ENCODE peak calls at places on chromosome 5, in four cellular contexts. H is HAP-1, F is stomach, W is tibial artery. Q is an unnamed sample. For H3K27me3, the result is how much of the 10 kb centered on the place peaks cover.

GRCh38 chr5:113524927-113525326 is 11.4 kb downstream of the YTHDC2 start:
- DNase-seq in W (no peak), F (no peak), H (no peak), Q (no peak)

GRCh38 chr5:124136609-124137008 is 609.8 kb downstream of the ZNF608 start:
- DNase-seq in H (no peak), W (no peak), F (no peak), Q (no peak)

GRCh38 chr5:67094476-67095300 is 101.9 kb downstream of the CD180 start:
- DNase-seq in F (no peak), H (no peak), W (peak), Q (peak)

GRCh38 chr5:38078161-38078560 is 180.2 kb upstream of the EGFLAM start:
- DNase-seq in F (no peak), W (no peak), H (no peak), Q (no peak)

GRCh38 chr5:82348749-82349148 is 70.6 kb upstream of the RPS23 start:
- DNase-seq in W (peak), F (no peak), H (no peak), Q (no peak)

GRCh38 chr5:94778299-94778698 is 159.8 kb downstream of the SLF1 start:
- DNase-seq in F (no peak), W (no peak), H (peak), Q (no peak)

GRCh38 chr5:134577022-134577795 is 51.7 kb downstream of the JADE2 start:
- DNase-seq in H (no peak), F (no peak), W (no peak), Q (no peak)

GRCh38 chr5:132257131-132258101 is at the start of gene PDLIM4:
- DNase-seq in F (no peak), H (peak), W (no peak), Q (peak)

GRCh38 chr5:56350595-56351170 is 117.6 kb upstream of the ANKRD55 start:
- DNase-seq in H (peak), W (peak), F (no peak), Q (peak)

GRCh38 chr5:122756263-122756911 is 18.5 kb upstream of the SNX2 start:
- DNase-seq in W (no peak), F (no peak), H (no peak), Q (no peak)

GRCh38 chr5:88836195-88836838 is 46.7 kb downstream of the MEF2C start:
- DNase-seq in H (no peak), F (no peak), W (no peak), Q (peak)

GRCh38 chr5:156942064-156942463 is 21.0 kb downstream of the TIMD4 start:
- DNase-seq in F (no peak), H (no peak), W (no peak), Q (no peak)

GRCh38 chr5:39702928-39703327 is 278.1 kb upstream of the DAB2 start:
- DNase-seq in W (no peak), F (no peak), H (no peak), Q (no peak)

GRCh38 chr5:107813559-107813958 is 142.8 kb upstream of the EFNA5 start:
- DNase-seq in H (no peak), W (no peak), F (no peak), Q (no peak)

GRCh38 chr5:15993334-15993733 is 186.3 kb downstream of the MARCHF11 start:
- DNase-seq in W (no peak), F (no peak), H (no peak), Q (no peak)

GRCh38 chr5:173314166-173314952 is 13.9 kb downstream of the STC2 start:
- DNase-seq in W (no peak), F (no peak), H (no peak), Q (no peak)

GRCh38 chr5:85249204-85249603 is 864.5 kb upstream of the EDIL3 start:
- DNase-seq in W (no peak), F (no peak), H (no peak), Q (no peak)

GRCh38 chr5:7857918-7858632 is 7.1 kb upstream of the CFAP90 start:
- DNase-seq in W (no peak), H (no peak), F (no peak), Q (no peak)

GRCh38 chr5:79236970-79237734 is 1.2 kb downstream of the JMY start:
- DNase-seq in W (peak), F (peak), H (peak), Q (peak)

GRCh38 chr5:55036477-55036876 is 12.4 kb downstream of the GZMK start:
- DNase-seq in W (no peak), F (no peak), H (no peak), Q (no peak)

GRCh38 chr5:74028406-74028805 is 402.4 kb downstream of the ARHGEF28 start:
- DNase-seq in W (no peak), F (no peak), H (no peak), Q (no peak)

GRCh38 chr5:141017943-141018342 is 33.2 kb upstream of the PCDHB1 start:
- DNase-seq in W (no peak), H (no peak), F (no peak), Q (no peak)

GRCh38 chr5:75639912-75640311 is 28.7 kb downstream of the ANKDD1B start:
- DNase-seq in W (no peak), H (no peak), F (no peak), Q (no peak)

GRCh38 chr5:122907238-122907637 is 61.8 kb downstream of the SNX24 start:
- DNase-seq in H (peak), W (no peak), F (no peak), Q (no peak)

GRCh38 chr5:160959804-160960203 is 107.8 kb upstream of the ATP10B start:
- DNase-seq in W (no peak), H (no peak), F (peak), Q (peak)

GRCh38 chr5:103674321-103674720 is 111.7 kb upstream of the NUDT12 start:
- DNase-seq in W (no peak), H (no peak), F (no peak), Q (no peak)

GRCh38 chr5:146048994-146049703 is 56.2 kb downstream of the PLAC8L1 start:
- DNase-seq in F (peak), H (peak), W (peak), Q (peak)

GRCh38 chr5:150155258-150156032 is at the start of gene PDGFRB:
- DNase-seq in H (peak), F (peak), W (peak), Q (peak)

GRCh38 chr5:172740483-172741205 is 30.4 kb downstream of the DUSP1 start:
- DNase-seq in H (no peak), F (no peak), W (peak), Q (peak)

GRCh38 chr5:10676224-10676623 is 84.8 kb downstream of the DAP start:
- DNase-seq in F (no peak), W (no peak), H (no peak), Q (no peak)

GRCh38 chr5:55577353-55578060 is 42.7 kb upstream of the PLPP1 start:
- DNase-seq in H (peak), F (no peak), W (peak), Q (no peak)

GRCh38 chr5:136729901-136730355 is 364.6 kb upstream of the TRPC7 start:
- DNase-seq in H (no peak), W (no peak), F (no peak), Q (no peak)

GRCh38 chr5:81749562-81750307 is 1.2 kb downstream of the SSBP2 start:
- DNase-seq in F (peak), W (peak), H (peak), Q (peak)

GRCh38 chr5:39780341-39780740 is 355.6 kb upstream of the DAB2 start:
- DNase-seq in H (no peak), F (no peak), W (no peak), Q (no peak)

GRCh38 chr5:149732500-149733128 is 2.5 kb downstream of the PPARGC1B start:
- DNase-seq in H (peak), W (peak), F (no peak), Q (peak)

GRCh38 chr5:88438006-88438405 is 169.4 kb upstream of the TMEM161B start:
- DNase-seq in H (no peak), F (no peak), W (no peak), Q (peak)

GRCh38 chr5:143714629-143715028 is 97.3 kb upstream of the HMHB1 start:
- DNase-seq in H (no peak), F (no peak), W (no peak), Q (peak)

GRCh38 chr5:139906661-139907060 is 111.1 kb downstream of the PSD2 start:
- DNase-seq in F (no peak), H (no peak), W (no peak), Q (no peak)

GRCh38 chr5:139905401-139905800 is 109.8 kb downstream of the PSD2 start:
- DNase-seq in F (no peak), H (no peak), W (no peak), Q (no peak)

GRCh38 chr5:139903450-139903804 is 107.8 kb downstream of the PSD2 start:
- DNase-seq in W (no peak), H (no peak), F (no peak), Q (no peak)

GRCh38 chr5:139903805-139904565 is 108.4 kb downstream of the PSD2 start:
- DNase-seq in W (no peak), H (peak), F (no peak), Q (peak)

GRCh38 chr5:139904566-139905400 is 109.2 kb downstream of the PSD2 start:
- DNase-seq in H (no peak), W (no peak), F (no peak), Q (no peak)
- H3K27me3 ChIP-seq in H (under half), W (under half), F (under half), Q (under half)

DNA sequence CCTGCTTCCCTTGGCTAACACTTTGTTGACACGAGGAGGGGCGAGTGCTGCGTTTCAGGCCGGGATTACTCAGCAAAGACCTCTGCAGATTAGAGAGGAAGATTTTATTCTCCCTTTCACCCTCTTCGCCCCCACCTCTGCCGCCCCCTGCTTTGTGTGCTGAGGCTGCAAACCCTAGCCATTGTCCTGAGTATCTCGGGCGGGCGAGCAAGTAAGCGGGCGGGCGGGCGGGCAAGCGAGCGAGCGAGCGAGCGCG is 6.0 kb downstream of the ISL1 start:
- DNase-seq in F (no peak), W (no peak), H (no peak), Q (no peak)
- H3K27me3 ChIP-seq in F (under half), W (under half), H (under half), Q (under half)

DNA sequence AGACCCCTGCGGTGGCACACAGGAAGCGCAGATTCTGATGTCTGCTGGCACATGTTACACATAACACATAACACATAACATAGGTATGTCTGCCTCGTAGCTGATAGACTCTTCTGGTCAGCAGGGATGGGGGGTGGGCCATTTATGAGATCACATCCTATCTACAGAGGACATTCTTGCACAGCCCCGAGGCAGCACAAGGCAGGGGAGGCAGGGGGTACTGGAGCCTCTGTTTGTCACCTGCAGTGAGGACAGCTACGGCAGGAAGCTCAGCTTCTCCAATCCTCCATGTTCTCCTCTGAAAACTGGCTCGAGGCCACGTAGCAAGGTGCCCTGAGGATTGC is 16.7 kb upstream of the MED10 start:
- DNase-seq in W (no peak), H (no peak), F (no peak), Q (no peak)
- H3K27me3 ChIP-seq in W (under half), H (under half), F (under half), Q (under half)

GRCh38 chr5:181167814-181168488 is 20.6 kb downstream of the OR2V2 start:
- DNase-seq in W (no peak), H (peak), F (no peak), Q (no peak)
- H3K27me3 ChIP-seq in W (under half), H (under half), F (half or more), Q (under half)

DNA sequence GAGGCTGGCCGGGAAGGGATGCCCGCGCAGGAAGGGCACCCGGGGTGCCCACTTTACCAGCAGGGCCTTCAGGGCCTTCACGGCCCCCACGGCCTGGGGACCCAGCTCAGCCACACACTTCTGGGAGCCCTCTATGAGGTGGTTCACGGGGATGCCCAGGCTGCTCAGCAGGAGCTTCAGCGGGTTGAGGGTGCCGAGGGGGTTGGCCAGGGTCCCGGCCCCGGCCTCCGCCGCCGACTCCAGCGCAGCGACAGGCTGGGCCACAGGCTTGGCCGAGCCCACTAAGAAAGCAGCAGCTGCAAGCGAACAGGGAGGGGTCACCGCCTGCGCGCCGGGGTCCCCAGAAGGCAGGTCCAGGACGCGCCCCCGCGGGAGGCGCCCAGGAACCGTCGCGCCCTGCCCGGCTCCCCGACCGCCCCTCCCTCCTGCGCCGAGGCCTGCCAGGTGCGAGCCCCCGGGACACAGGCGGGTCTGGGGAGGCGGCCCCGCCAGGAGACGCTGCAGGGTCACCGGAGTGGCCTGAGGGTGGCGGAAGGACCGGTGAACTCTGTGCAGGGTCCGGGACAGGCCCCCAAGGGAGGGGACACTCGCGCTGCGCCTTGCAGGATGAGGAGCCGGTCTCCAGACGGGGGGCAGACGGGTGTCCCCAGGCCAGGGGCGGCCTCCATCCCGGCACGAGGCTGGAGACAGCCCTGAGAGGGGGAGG is 603 bp downstream of the SCGB3A1 start:
- DNase-seq in H (no peak), W (no peak), F (no peak), Q (no peak)
- H3K27me3 ChIP-seq in H (under half), W (under half), F (under half), Q (under half)

DNA sequence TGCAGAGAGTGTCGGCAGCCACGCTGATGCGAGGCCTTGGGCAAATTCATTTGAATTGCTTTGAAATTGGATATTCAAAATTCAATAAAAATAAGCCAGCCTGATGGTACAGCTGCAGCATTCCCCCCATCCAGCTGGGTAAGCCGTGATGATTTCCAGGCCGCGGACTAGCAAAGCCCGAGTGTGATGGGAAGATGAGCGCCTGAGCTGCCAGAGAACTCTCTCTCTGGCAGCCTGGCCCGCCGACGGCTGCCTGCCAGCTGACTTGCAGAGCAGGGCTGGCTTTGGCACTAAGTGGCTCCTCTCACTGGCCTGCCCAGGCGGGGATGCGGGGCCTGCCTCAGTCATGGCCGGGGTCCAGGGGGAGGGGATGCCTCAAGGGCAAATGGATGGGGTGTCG is 268.3 kb upstream of the WWC1 start:
- DNase-seq in F (no peak), W (no peak), H (no peak), Q (no peak)
- H3K27me3 ChIP-seq in F (under half), W (under half), H (under half), Q (under half)

Q was measured in thyroid gland.